ENCODE peak calls at places on chromosome 20, in eight cellular contexts. E is right lobe of liver, Z is AG04450, Q is cerebellar cortex, J is T-helper 22 cell, T is mammary epithelial cell, S is upper lobe of right lung, C is HT1080. A is an unnamed sample.

GRCh38 chr20:37516697-37517370 is 4.2 kb upstream of the NNAT start:
- DNase-seq in T (no peak), Q (no peak), J (no peak), E (no peak), S (no peak), Z (peak; percentile 93), C (no peak), A (no peak)

GRCh38 chr20:51424270-51425041 is 118.1 kb downstream of the NFATC2 start:
- DNase-seq in Z (no peak), S (no peak), T (no peak), C (no peak), Q (no peak), J (no peak), E (no peak), A (no peak)

GRCh38 chr20:61744691-61745396 is 320.8 kb downstream of the TAF4 start:
- DNase-seq in J (no peak), T (peak; percentile 19), Q (no peak), S (no peak), E (peak; percentile 42), Z (peak; percentile 16), C (peak; percentile 32), A (no peak)

GRCh38 chr20:6828794-6829423 is 61.4 kb downstream of the BMP2 start:
- DNase-seq in Z (peak; percentile 3), J (no peak), C (peak; percentile 38), E (no peak), S (no peak), T (peak; percentile 68), Q (peak; percentile 26), A (peak; percentile 56)

GRCh38 chr20:20594171-20594530 is 118.3 kb downstream of the RALGAPA2 start:
- DNase-seq in E (no peak), J (no peak), Z (no peak), C (no peak), T (no peak), S (no peak), Q (peak; percentile 83), A (no peak)

GRCh38 chr20:50277460-50278376 is 87.1 kb downstream of the CEBPB start:
- DNase-seq in C (no peak), S (no peak), Q (no peak), T (no peak), Z (no peak), E (peak; percentile 57), J (no peak), A (no peak)

GRCh38 chr20:19047951-19048296 is 164.5 kb upstream of the SLC24A3 start:
- DNase-seq in T (no peak), Z (no peak), C (no peak), E (no peak), J (no peak), Q (no peak), S (no peak), A (no peak)

GRCh38 chr20:3744806-3745685 is 12.6 kb downstream of the HSPA12B start:
- DNase-seq in Q (no peak), S (peak; percentile 94), Z (no peak), T (peak; percentile 77), E (peak; percentile 74), J (peak; percentile 74), C (no peak), A (peak; percentile 98)

GRCh38 chr20:22080985-22081384 is 375.5 kb downstream of the PAX1 start:
- DNase-seq in J (no peak), C (peak; percentile 44), Z (no peak), T (no peak), E (no peak), Q (no peak), S (no peak), A (no peak)

GRCh38 chr20:53867741-53868351 is 202.5 kb downstream of the BCAS1 start:
- DNase-seq in T (peak; percentile 85), S (no peak), Q (no peak), E (no peak), J (no peak), Z (no peak), C (no peak), A (no peak)

GRCh38 chr20:11453430-11453829 is 464.3 kb upstream of the BTBD3 start:
- DNase-seq in E (no peak), Z (no peak), C (peak; percentile 65), Q (no peak), J (no peak), S (no peak), T (peak; percentile 83), A (no peak)

GRCh38 chr20:56924976-56925695 is 296.0 kb downstream of the TFAP2C start:
- DNase-seq in C (no peak), E (no peak), Z (no peak), S (no peak), T (no peak), J (no peak), Q (peak; percentile 67), A (peak; percentile 54)

GRCh38 chr20:39700527-39700926 is 738.4 kb downstream of the DHX35 start:
- DNase-seq in E (no peak), C (no peak), Q (no peak), Z (no peak), J (no peak), T (no peak), S (no peak), A (no peak)

GRCh38 chr20:4041748-4042411 is 26.5 kb upstream of the RNF24 start:
- DNase-seq in E (no peak), J (no peak), S (peak; percentile 91), T (peak; percentile 98), C (peak; percentile 96), Z (no peak), Q (no peak), A (no peak)

GRCh38 chr20:19706463-19706862 is 51.6 kb upstream of the RIN2 start:
- DNase-seq in C (no peak), S (no peak), J (no peak), Z (no peak), Q (no peak), T (no peak), E (no peak), A (no peak)

GRCh38 chr20:59598625-59599310 is 5.6 kb upstream of the PHACTR3 start:
- DNase-seq in S (no peak), E (peak; percentile 45), Q (peak; percentile 84), C (peak; percentile 13), T (peak; percentile 8), J (no peak), Z (no peak), A (peak; percentile 78)

GRCh38 chr20:25083773-25084615 is 2.1 kb upstream of the VSX1 start:
- DNase-seq in Z (no peak), E (no peak), S (no peak), J (no peak), Q (peak; percentile 52), T (no peak), C (no peak), A (no peak)

GRCh38 chr20:44297721-44298120 is 13.3 kb downstream of the FITM2 start:
- DNase-seq in Z (no peak), Q (no peak), S (no peak), J (no peak), E (no peak), C (no peak), T (no peak), A (no peak)

GRCh38 chr20:46400828-46401477 is 5.5 kb downstream of the ELMO2 start:
- DNase-seq in C (no peak), Q (no peak), E (no peak), S (no peak), T (no peak), Z (no peak), J (peak; percentile 51), A (no peak)

GRCh38 chr20:33859157-33859695 is 48.1 kb downstream of the CHMP4B start:
- DNase-seq in Z (no peak), C (no peak), Q (no peak), T (no peak), J (no peak), E (no peak), S (no peak), A (no peak)

GRCh38 chr20:13554706-13555105 is 84.0 kb downstream of the TASP1 start:
- DNase-seq in J (no peak), Z (no peak), Q (no peak), C (peak; percentile 14), T (peak; percentile 58), E (no peak), S (no peak), A (no peak)

GRCh38 chr20:62376112-62377063 is 9.3 kb upstream of the LAMA5 start:
- DNase-seq in T (peak; percentile 53), E (peak; percentile 82), Q (peak; percentile 56), S (no peak), Z (no peak), C (peak; percentile 50), J (no peak), A (no peak)

GRCh38 chr20:25199473-25200265 is 4.2 kb downstream of the ENTPD6 start:
- DNase-seq in T (no peak), J (no peak), E (no peak), C (no peak), S (no peak), Q (peak; percentile 47), Z (no peak), A (no peak)

GRCh38 chr20:23125625-23126191 is 39.6 kb upstream of the CD93 start:
- DNase-seq in E (no peak), S (peak; percentile 74), J (no peak), C (no peak), T (no peak), Q (peak; percentile 19), Z (peak; percentile 29), A (no peak)

GRCh38 chr20:39855799-39856198 is 833.2 kb downstream of the MAFB start:
- DNase-seq in S (no peak), T (no peak), E (no peak), Q (no peak), Z (no peak), J (no peak), C (peak; percentile 44), A (no peak)

GRCh38 chr20:32028647-32029372 is 18.6 kb downstream of the CCM2L start:
- DNase-seq in C (peak; percentile 26), J (no peak), Q (peak; percentile 83), E (no peak), Z (no peak), T (no peak), S (no peak), A (no peak)

GRCh38 chr20:59515013-59515905 is 89.1 kb upstream of the PHACTR3 start:
- DNase-seq in T (peak; percentile 47), Q (peak; percentile 86), C (peak; percentile 65), S (peak; percentile 83), J (no peak), Z (no peak), E (peak; percentile 74), A (peak; percentile 84)